ENCODE peak calls at places on chromosome 21, in four cellular contexts. F is psoas muscle, O is lower lobe of right lung, D is tibial nerve. N is an unnamed sample.

GRCh38 chr21:40146201-40146890 is 279.1 kb downstream of the PCP4 start:
- DNase-seq in D (no peak), O (no peak), F (no peak), N (no peak)

GRCh38 chr21:42736646-42737350 is 83.4 kb downstream of the PDE9A start:
- DNase-seq in F (no peak), D (no peak), O (no peak), N (no peak)

GRCh38 chr21:17777321-17777720 is 41.8 kb downstream of the C21orf91 start:
- DNase-seq in D (no peak), O (no peak), F (no peak), N (no peak)

GRCh38 chr21:15061284-15061683 is 3.5 kb downstream of the NRIP1 start:
- DNase-seq in O (no peak), F (no peak), D (no peak), N (no peak)

GRCh38 chr21:15638856-15639549 is 90.8 kb upstream of the USP25 start:
- DNase-seq in F (no peak), D (no peak), O (peak), N (no peak)

GRCh38 chr21:14054682-14055081 is 156.1 kb downstream of the LIPI start:
- DNase-seq in F (no peak), O (no peak), D (no peak), N (no peak)

GRCh38 chr21:46605759-46606426 is 1.0 kb upstream of the S100B start:
- DNase-seq in O (peak), F (peak), D (no peak), N (no peak)

GRCh38 chr21:46515109-46515508 is 56.4 kb downstream of the DIP2A start:
- DNase-seq in D (no peak), F (peak), O (no peak), N (no peak)

GRCh38 chr21:26715878-26716506 is 129.2 kb downstream of the ADAMTS1 start:
- DNase-seq in D (no peak), O (peak), F (no peak), N (peak)

GRCh38 chr21:46368533-46369285 is 44.8 kb downstream of the PCNT start:
- DNase-seq in D (no peak), F (no peak), O (no peak), N (no peak)

GRCh38 chr21:17612565-17613241 is at the start of gene BTG3:
- DNase-seq in D (peak), O (peak), F (peak), N (peak)

GRCh38 chr21:36799869-36800268 is 101.0 kb downstream of the SIM2 start:
- DNase-seq in O (no peak), F (no peak), D (no peak), N (no peak)

GRCh38 chr21:15539376-15539775 is 190.4 kb upstream of the USP25 start:
- DNase-seq in F (no peak), D (no peak), O (no peak), N (no peak)

GRCh38 chr21:31554511-31555022 is 104.9 kb upstream of the SOD1 start:
- DNase-seq in D (no peak), F (no peak), O (no peak), N (no peak)

GRCh38 chr21:45328198-45329087 is 40.7 kb upstream of the POFUT2 start:
- DNase-seq in F (peak), D (no peak), O (peak), N (no peak)
- H3K4me3 ChIP-seq in F (no peak), D (no peak), O (no peak), N (no peak)

GRCh38 chr21:33552999-33553598 is 10.3 kb downstream of the SON start:
- DNase-seq in O (no peak), F (no peak), D (no peak), N (no peak)
- TF ChIP-seq CTCF in O (no peak), F (no peak), D (no peak), N (no peak)

GRCh38 chr21:44656868-44657267 is 864 bp upstream of the KRTAP12-3 start:
- DNase-seq in O (no peak), D (no peak), F (no peak), N (no peak)
- H3K4me3 ChIP-seq in O (no peak), D (no peak), F (no peak), N (no peak)

GRCh38 chr21:44761747-44762208 is 39.8 kb downstream of the UBE2G2 start:
- DNase-seq in D (no peak), F (no peak), O (no peak), N (no peak)
- TF ChIP-seq CTCF in D (no peak), F (no peak), O (no peak), N (no peak)